ENCODE peak calls at places on chromosomes 16 and 17, in ten cellular contexts. M, W, K, L, N, E, X, S, T and J are unnamed samples.

GRCh38 chr17:37220609-37220953 is 155.2 kb upstream of the C17orf78 start:
- DNase-seq in M (no peak), W (peak; percentile 7), K (peak; percentile 6), L (peak; percentile 58), N (no peak), E (peak; percentile 34), X (no peak), S (peak; percentile 43), T (peak; percentile 30), J (no peak)

GRCh38 chr17:34365340-34365739 is 2.3 kb upstream of the CCL1 start:
- DNase-seq in M (no peak), W (no peak), K (no peak), L (no peak), N (no peak), E (no peak), X (no peak), S (no peak), T (no peak), J (no peak)

GRCh38 chr16:51638338-51639135 is 487.5 kb upstream of the SALL1 start:
- DNase-seq in M (no peak), W (no peak), K (no peak), L (peak; percentile 18), N (no peak), E (no peak), X (no peak), S (peak; percentile 9), T (no peak), J (no peak)

GRCh38 chr17:48025040-48025903 is 12.3 kb downstream of the COPZ2 start:
- DNase-seq in M (peak; percentile 98), W (peak; percentile 96), K (peak; percentile 93), L (peak; percentile 94), N (peak; percentile 99), E (peak; percentile 99), X (peak; percentile 96), S (peak; percentile 96), T (peak; percentile 94), J (peak; percentile 96)

GRCh38 chr16:50038756-50039529 is 13.9 kb downstream of the CNEP1R1 start:
- DNase-seq in M (no peak), W (no peak), K (no peak), L (no peak), N (peak; percentile 81), E (no peak), X (no peak), S (no peak), T (no peak), J (no peak)

GRCh38 chr16:88762941-88763340 is 22.1 kb downstream of the PIEZO1 start:
- DNase-seq in M (no peak), W (no peak), K (no peak), L (no peak), N (no peak), E (no peak), X (no peak), S (no peak), T (no peak), J (no peak)

GRCh38 chr16:29784157-29784556 is 6.1 kb downstream of the ZG16 start:
- DNase-seq in M (no peak), W (peak; percentile 29), K (no peak), L (no peak), N (no peak), E (no peak), X (peak; percentile 26), S (no peak), T (no peak), J (no peak)

GRCh38 chr16:83847371-83848225 is 39.8 kb downstream of the HSBP1 start:
- DNase-seq in M (no peak), W (no peak), K (no peak), L (no peak), N (no peak), E (no peak), X (no peak), S (no peak), T (no peak), J (no peak)

GRCh38 chr17:58643147-58643546 is 48.7 kb downstream of the TEX14 start:
- DNase-seq in M (no peak), W (no peak), K (peak; percentile 76), L (peak; percentile 90), N (no peak), E (no peak), X (no peak), S (peak; percentile 78), T (no peak), J (peak; percentile 72)

GRCh38 chr17:179721-180379 is 1.6 kb downstream of the DOC2B start:
- DNase-seq in M (no peak), W (no peak), K (no peak), L (no peak), N (no peak), E (no peak), X (no peak), S (no peak), T (no peak), J (no peak)

GRCh38 chr16:81610144-81610842 is 165.7 kb downstream of the CMIP start:
- DNase-seq in M (no peak), W (no peak), K (peak; percentile 86), L (peak; percentile 66), N (peak; percentile 85), E (no peak), X (no peak), S (peak; percentile 76), T (no peak), J (peak; percentile 36)

GRCh38 chr17:35046740-35047283 is 16.7 kb downstream of the RFFL start:
- DNase-seq in M (no peak), W (peak; percentile 74), K (peak; percentile 66), L (peak; percentile 89), N (no peak), E (no peak), X (peak; percentile 56), S (no peak), T (no peak), J (no peak)

GRCh38 chr17:80894439-80894721 is 97.3 kb upstream of the CHMP6 start:
- DNase-seq in M (no peak), W (no peak), K (peak; percentile 62), L (no peak), N (no peak), E (no peak), X (no peak), S (no peak), T (no peak), J (no peak)

GRCh38 chr17:233473-233941 is 52.1 kb upstream of the DOC2B start:
- DNase-seq in M (no peak), W (no peak), K (no peak), L (no peak), N (peak; percentile 76), E (no peak), X (no peak), S (no peak), T (no peak), J (no peak)

GRCh38 chr17:6366144-6366755 is 68.7 kb downstream of the AIPL1 start:
- DNase-seq in M (no peak), W (no peak), K (peak; percentile 18), L (peak; percentile 12), N (no peak), E (peak; percentile 11), X (no peak), S (peak; percentile 85), T (peak; percentile 6), J (peak; percentile 87)

GRCh38 chr16:74667215-74667765 is 613 bp upstream of the RFWD3 start:
- DNase-seq in M (peak; percentile 6), W (peak; percentile 34), K (no peak), L (peak; percentile 27), N (no peak), E (peak; percentile 27), X (peak; percentile 40), S (peak; percentile 25), T (no peak), J (peak; percentile 30)

GRCh38 chr17:77319211-77320031 is 178.7 kb downstream of the SEC14L1 start:
- DNase-seq in M (peak; percentile 84), W (peak; percentile 31), K (peak; percentile 92), L (peak; percentile 82), N (peak; percentile 93), E (peak; percentile 36), X (peak; percentile 54), S (peak; percentile 91), T (no peak), J (peak; percentile 81)

GRCh38 chr16:4365615-4366014 is 6.0 kb upstream of the VASN start:
- DNase-seq in M (no peak), W (no peak), K (no peak), L (no peak), N (no peak), E (no peak), X (no peak), S (no peak), T (no peak), J (no peak)

GRCh38 chr16:75380870-75381269 is 52.4 kb downstream of the CFDP1 start:
- DNase-seq in M (no peak), W (peak; percentile 7), K (no peak), L (peak; percentile 73), N (no peak), E (no peak), X (no peak), S (peak; percentile 59), T (no peak), J (peak; percentile 68)

GRCh38 chr17:48499248-48499647 is 31.6 kb downstream of the HOXB1 start:
- DNase-seq in M (no peak), W (no peak), K (peak; percentile 67), L (peak; percentile 50), N (no peak), E (no peak), X (no peak), S (no peak), T (no peak), J (peak; percentile 65)